ENCODE peak calls at places on chromosomes 16 and 17, in seven cellular contexts. F is COR-L47; Y is stimulated activated CD4-positive, alpha-beta T cell treated with anti-CD3 and anti-CD28 coated beads, Interleukin-1b, Interleukin-23, amount 100 ng/mL, for 4 hours; P is stimulated activated CD8-positive, alpha-beta memory T cell treated with anti-CD3 and anti-CD28 coated beads, Interleukin-12 subunit alpha, Interleukin-12 subunit beta, amount 100 ng/mL, for 4 hours; M is ACHN; T is AG04450; Z is heart left ventricle. J is an unnamed sample.
A peak's percentile ranks its signal among the peaks of the same experiment; 100 is the strongest.

GRCh38 chr17:62819511-62820221 is 11.6 kb upstream of the MARCHF10 start:
- DNase-seq in F (no peak), Y (no peak), P (no peak), M (peak; percentile 98), T (peak; percentile 92), Z (peak; percentile 45), J (peak; percentile 66)

GRCh38 chr17:16987830-16988601 is 16.1 kb upstream of the TNFRSF13B start:
- DNase-seq in F (no peak), Y (peak; percentile 29), P (peak; percentile 30), M (peak; percentile 83), T (peak; percentile 27), Z (peak; percentile 74), J (peak; percentile 39)

GRCh38 chr16:17227278-17227677 is 243.5 kb downstream of the XYLT1 start:
- DNase-seq in F (no peak), Y (no peak), P (no peak), M (no peak), T (no peak), Z (no peak), J (no peak)

GRCh38 chr17:75262112-75262606 is 480 bp downstream of the MRPS7 start:
- DNase-seq in F (no peak), Y (no peak), P (no peak), M (peak; percentile 55), T (no peak), Z (no peak), J (no peak)

GRCh38 chr16:60636117-60636516 is 1400.1 kb downstream of the CDH8 start:
- DNase-seq in F (no peak), Y (no peak), P (no peak), M (no peak), T (no peak), Z (no peak), J (no peak)

GRCh38 chr17:39271546-39271945 is 45.8 kb upstream of the STAC2 start:
- DNase-seq in F (no peak), Y (no peak), P (no peak), M (no peak), T (peak; percentile 7), Z (no peak), J (no peak)

GRCh38 chr17:17213775-17214174 is 7.6 kb upstream of the PLD6 start:
- DNase-seq in F (no peak), Y (no peak), P (no peak), M (no peak), T (no peak), Z (no peak), J (no peak)

GRCh38 chr17:28622186-28622585 is 8.2 kb upstream of the RSKR start:
- DNase-seq in F (no peak), Y (no peak), P (no peak), M (no peak), T (no peak), Z (no peak), J (no peak)

GRCh38 chr17:21299981-21300600 is 15.6 kb downstream of the MAP2K3 start:
- DNase-seq in F (no peak), Y (no peak), P (no peak), M (no peak), T (no peak), Z (no peak), J (no peak)

GRCh38 chr16:24523569-24523968 is 15.8 kb upstream of the RBBP6 start:
- DNase-seq in F (no peak), Y (no peak), P (no peak), M (no peak), T (no peak), Z (no peak), J (no peak)

GRCh38 chr16:5451641-5452040 is 354.0 kb upstream of the EEF2KMT start:
- DNase-seq in F (no peak), Y (no peak), P (no peak), M (no peak), T (no peak), Z (no peak), J (no peak)

GRCh38 chr17:78759203-78759968 is 22.7 kb downstream of the CYTH1 start:
- DNase-seq in F (peak; percentile 44), Y (no peak), P (peak; percentile 32), M (no peak), T (no peak), Z (peak; percentile 70), J (no peak)